ENCODE peak calls at places on chromosomes 4 and X, in ten cellular contexts. One of them, this sample, is unnamed.

GRCh38 chr4:8324640-8325239 is 55.2 kb downstream of the HTRA3 start:
- DNase-seq in thoracic aorta: no peak
- DNase-seq in HFFc6: peak
- DNase-seq in BJ: no peak
- DNase-seq in heart right ventricle: no peak
- DNase-seq in RWPE2: peak
- DNase-seq in fibroblast of villous mesenchyme: no peak
- DNase-seq in fibroblast of mammary gland: no peak
- DNase-seq in mammary epithelial cell: peak
- DNase-seq in WTC11: no peak
- DNase-seq in this sample: peak

GRCh38 chr4:158796370-158797140 is 27.7 kb downstream of the FNIP2 start:
- DNase-seq in thoracic aorta: no peak
- DNase-seq in HFFc6: peak
- DNase-seq in BJ: no peak
- DNase-seq in heart right ventricle: no peak
- DNase-seq in RWPE2: no peak
- DNase-seq in fibroblast of villous mesenchyme: no peak
- DNase-seq in fibroblast of mammary gland: peak
- DNase-seq in mammary epithelial cell: peak
- DNase-seq in WTC11: no peak
- DNase-seq in this sample: peak

GRCh38 chr4:6916069-6916586 is 6.5 kb downstream of the TBC1D14 start:
- DNase-seq in thoracic aorta: no peak
- DNase-seq in HFFc6: no peak
- DNase-seq in BJ: no peak
- DNase-seq in heart right ventricle: no peak
- DNase-seq in RWPE2: no peak
- DNase-seq in fibroblast of villous mesenchyme: no peak
- DNase-seq in fibroblast of mammary gland: no peak
- DNase-seq in mammary epithelial cell: no peak
- DNase-seq in WTC11: no peak
- DNase-seq in this sample: no peak

GRCh38 chrX:2561461-2561860 is 60.7 kb upstream of the DHRSX start:
- DNase-seq in thoracic aorta: no peak
- DNase-seq in HFFc6: no peak
- DNase-seq in BJ: no peak
- DNase-seq in heart right ventricle: no peak
- DNase-seq in RWPE2: no peak
- DNase-seq in fibroblast of villous mesenchyme: no peak
- DNase-seq in fibroblast of mammary gland: no peak
- DNase-seq in mammary epithelial cell: no peak
- DNase-seq in WTC11: no peak
- DNase-seq in this sample: no peak

GRCh38 chrX:53166103-53166502 is 58.9 kb downstream of the KDM5C start:
- DNase-seq in thoracic aorta: no peak
- DNase-seq in HFFc6: no peak
- DNase-seq in BJ: no peak
- DNase-seq in heart right ventricle: no peak
- DNase-seq in RWPE2: no peak
- DNase-seq in fibroblast of villous mesenchyme: no peak
- DNase-seq in fibroblast of mammary gland: no peak
- DNase-seq in mammary epithelial cell: no peak
- DNase-seq in WTC11: no peak
- DNase-seq in this sample: no peak

GRCh38 chr4:56575820-56576429 is 70.3 kb downstream of the ARL9 start:
- DNase-seq in thoracic aorta: no peak
- DNase-seq in HFFc6: peak
- DNase-seq in BJ: peak
- DNase-seq in heart right ventricle: no peak
- DNase-seq in RWPE2: no peak
- DNase-seq in fibroblast of villous mesenchyme: peak
- DNase-seq in fibroblast of mammary gland: peak
- DNase-seq in mammary epithelial cell: peak
- DNase-seq in WTC11: no peak
- DNase-seq in this sample: peak

GRCh38 chr4:156816356-156816755 is 155.2 kb downstream of the PDGFC start:
- DNase-seq in thoracic aorta: no peak
- DNase-seq in HFFc6: no peak
- DNase-seq in BJ: no peak
- DNase-seq in heart right ventricle: no peak
- DNase-seq in RWPE2: no peak
- DNase-seq in fibroblast of villous mesenchyme: no peak
- DNase-seq in fibroblast of mammary gland: no peak
- DNase-seq in mammary epithelial cell: no peak
- DNase-seq in WTC11: no peak
- DNase-seq in this sample: no peak

GRCh38 chr4:145619639-145619996 is 433 bp downstream of the MMAA start:
- DNase-seq in thoracic aorta: peak
- DNase-seq in HFFc6: peak
- DNase-seq in BJ: no peak
- DNase-seq in heart right ventricle: peak
- DNase-seq in RWPE2: no peak
- DNase-seq in fibroblast of villous mesenchyme: peak
- DNase-seq in fibroblast of mammary gland: peak
- DNase-seq in mammary epithelial cell: peak
- DNase-seq in WTC11: no peak
- DNase-seq in this sample: peak

GRCh38 chrX:44474410-44474809 is 68.2 kb downstream of the FUNDC1 start:
- DNase-seq in thoracic aorta: no peak
- DNase-seq in HFFc6: peak
- DNase-seq in BJ: no peak
- DNase-seq in heart right ventricle: no peak
- DNase-seq in RWPE2: no peak
- DNase-seq in fibroblast of villous mesenchyme: peak
- DNase-seq in fibroblast of mammary gland: peak
- DNase-seq in mammary epithelial cell: peak
- DNase-seq in WTC11: no peak
- DNase-seq in this sample: peak

GRCh38 chr4:6031831-6032230 is 13.6 kb upstream of the C4orf50 start:
- DNase-seq in thoracic aorta: no peak
- DNase-seq in HFFc6: no peak
- DNase-seq in BJ: no peak
- DNase-seq in heart right ventricle: no peak
- DNase-seq in RWPE2: no peak
- DNase-seq in fibroblast of villous mesenchyme: no peak
- DNase-seq in fibroblast of mammary gland: no peak
- DNase-seq in mammary epithelial cell: no peak
- DNase-seq in WTC11: no peak
- DNase-seq in this sample: no peak

GRCh38 chr4:109703664-109704351 is 563 bp upstream of the CASP6 start:
- DNase-seq in thoracic aorta: no peak
- DNase-seq in HFFc6: no peak
- DNase-seq in BJ: no peak
- DNase-seq in heart right ventricle: no peak
- DNase-seq in RWPE2: no peak
- DNase-seq in fibroblast of villous mesenchyme: peak
- DNase-seq in fibroblast of mammary gland: no peak
- DNase-seq in mammary epithelial cell: no peak
- DNase-seq in WTC11: no peak
- DNase-seq in this sample: peak

GRCh38 chrX:30489323-30489722 is 88.2 kb downstream of the TASL start:
- DNase-seq in thoracic aorta: no peak
- DNase-seq in HFFc6: no peak
- DNase-seq in BJ: no peak
- DNase-seq in heart right ventricle: no peak
- DNase-seq in RWPE2: no peak
- DNase-seq in fibroblast of villous mesenchyme: no peak
- DNase-seq in fibroblast of mammary gland: peak
- DNase-seq in mammary epithelial cell: no peak
- DNase-seq in WTC11: peak
- DNase-seq in this sample: no peak

GRCh38 chrX:30483996-30484395 is 93.6 kb downstream of the TASL start:
- DNase-seq in thoracic aorta: no peak
- DNase-seq in HFFc6: no peak
- DNase-seq in BJ: no peak
- DNase-seq in heart right ventricle: no peak
- DNase-seq in RWPE2: no peak
- DNase-seq in fibroblast of villous mesenchyme: no peak
- DNase-seq in fibroblast of mammary gland: no peak
- DNase-seq in mammary epithelial cell: no peak
- DNase-seq in WTC11: no peak
- DNase-seq in this sample: no peak

GRCh38 chrX:30493348-30493747 is 84.2 kb downstream of the TASL start:
- DNase-seq in thoracic aorta: no peak
- DNase-seq in HFFc6: no peak
- DNase-seq in BJ: no peak
- DNase-seq in heart right ventricle: no peak
- DNase-seq in RWPE2: no peak
- DNase-seq in fibroblast of villous mesenchyme: no peak
- DNase-seq in fibroblast of mammary gland: no peak
- DNase-seq in mammary epithelial cell: no peak
- DNase-seq in WTC11: no peak
- DNase-seq in this sample: no peak

DNA sequence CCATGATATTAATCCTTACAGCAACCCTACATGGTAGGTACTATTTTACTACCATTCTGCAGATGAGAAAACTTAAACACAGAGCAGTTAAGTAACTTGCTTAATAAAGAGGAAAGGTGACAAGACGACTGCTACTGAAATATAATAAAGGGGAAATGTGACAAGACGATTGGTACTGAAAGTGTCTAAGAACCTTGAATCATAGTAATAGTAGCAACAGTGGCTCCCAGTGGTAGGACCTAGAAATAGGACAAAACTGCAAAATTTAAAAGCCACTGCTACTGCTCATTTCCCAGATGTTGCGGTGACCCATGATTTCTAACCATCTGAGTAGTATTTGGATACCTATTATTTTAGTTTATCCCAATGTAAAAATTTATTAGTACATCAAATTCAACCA is 89.5 kb downstream of the TASL start:
- DNase-seq in thoracic aorta: no peak
- DNase-seq in HFFc6: no peak
- DNase-seq in BJ: no peak
- DNase-seq in heart right ventricle: no peak
- DNase-seq in RWPE2: no peak
- DNase-seq in fibroblast of villous mesenchyme: peak
- DNase-seq in fibroblast of mammary gland: peak
- DNase-seq in mammary epithelial cell: no peak
- DNase-seq in WTC11: no peak
- DNase-seq in this sample: peak
- TF ChIP-seq CTCF in thoracic aorta: no peak
- TF ChIP-seq CTCF in HFFc6: peak
- TF ChIP-seq CTCF in BJ: peak
- TF ChIP-seq CTCF in heart right ventricle: no peak
- TF ChIP-seq CTCF in RWPE2: peak
- TF ChIP-seq CTCF in fibroblast of villous mesenchyme: no peak
- TF ChIP-seq CTCF in fibroblast of mammary gland: peak
- TF ChIP-seq CTCF in mammary epithelial cell: peak
- TF ChIP-seq CTCF in WTC11: no peak
- TF ChIP-seq CTCF in this sample: peak

GRCh38 chrX:18898091-18898490 is 85.8 kb downstream of the PHKA2 start:
- DNase-seq in thoracic aorta: no peak
- DNase-seq in HFFc6: no peak
- DNase-seq in BJ: no peak
- DNase-seq in heart right ventricle: no peak
- DNase-seq in RWPE2: no peak
- DNase-seq in fibroblast of villous mesenchyme: no peak
- DNase-seq in fibroblast of mammary gland: no peak
- DNase-seq in mammary epithelial cell: no peak
- DNase-seq in WTC11: no peak
- DNase-seq in this sample: no peak

GRCh38 chrX:18897611-18898010 is 86.3 kb downstream of the PHKA2 start:
- DNase-seq in thoracic aorta: no peak
- DNase-seq in HFFc6: no peak
- DNase-seq in BJ: no peak
- DNase-seq in heart right ventricle: no peak
- DNase-seq in RWPE2: no peak
- DNase-seq in fibroblast of villous mesenchyme: no peak
- DNase-seq in fibroblast of mammary gland: no peak
- DNase-seq in mammary epithelial cell: no peak
- DNase-seq in WTC11: no peak
- DNase-seq in this sample: no peak

GRCh38 chrX:18896680-18897544 is 87.0 kb downstream of the PHKA2 start:
- DNase-seq in thoracic aorta: no peak
- DNase-seq in HFFc6: no peak
- DNase-seq in BJ: no peak
- DNase-seq in heart right ventricle: no peak
- DNase-seq in RWPE2: no peak
- DNase-seq in fibroblast of villous mesenchyme: no peak
- DNase-seq in fibroblast of mammary gland: no peak
- DNase-seq in mammary epithelial cell: no peak
- DNase-seq in WTC11: no peak
- DNase-seq in this sample: no peak

GRCh38 chrX:18899796-18900380 is 84.0 kb downstream of the PHKA2 start:
- DNase-seq in thoracic aorta: no peak
- DNase-seq in HFFc6: no peak
- DNase-seq in BJ: no peak
- DNase-seq in heart right ventricle: no peak
- DNase-seq in RWPE2: no peak
- DNase-seq in fibroblast of villous mesenchyme: no peak
- DNase-seq in fibroblast of mammary gland: peak
- DNase-seq in mammary epithelial cell: no peak
- DNase-seq in WTC11: peak
- DNase-seq in this sample: no peak

GRCh38 chrX:18898517-18898916 is 85.4 kb downstream of the PHKA2 start:
- DNase-seq in thoracic aorta: no peak
- DNase-seq in HFFc6: no peak
- DNase-seq in BJ: no peak
- DNase-seq in heart right ventricle: no peak
- DNase-seq in RWPE2: no peak
- DNase-seq in fibroblast of villous mesenchyme: no peak
- DNase-seq in fibroblast of mammary gland: no peak
- DNase-seq in mammary epithelial cell: no peak
- DNase-seq in WTC11: no peak
- DNase-seq in this sample: no peak
- TF ChIP-seq CTCF in thoracic aorta: no peak
- TF ChIP-seq CTCF in HFFc6: no peak
- TF ChIP-seq CTCF in BJ: no peak
- TF ChIP-seq CTCF in heart right ventricle: no peak
- TF ChIP-seq CTCF in RWPE2: no peak
- TF ChIP-seq CTCF in fibroblast of villous mesenchyme: no peak
- TF ChIP-seq CTCF in fibroblast of mammary gland: no peak
- TF ChIP-seq CTCF in mammary epithelial cell: no peak
- TF ChIP-seq CTCF in WTC11: no peak
- TF ChIP-seq CTCF in this sample: no peak

DNA sequence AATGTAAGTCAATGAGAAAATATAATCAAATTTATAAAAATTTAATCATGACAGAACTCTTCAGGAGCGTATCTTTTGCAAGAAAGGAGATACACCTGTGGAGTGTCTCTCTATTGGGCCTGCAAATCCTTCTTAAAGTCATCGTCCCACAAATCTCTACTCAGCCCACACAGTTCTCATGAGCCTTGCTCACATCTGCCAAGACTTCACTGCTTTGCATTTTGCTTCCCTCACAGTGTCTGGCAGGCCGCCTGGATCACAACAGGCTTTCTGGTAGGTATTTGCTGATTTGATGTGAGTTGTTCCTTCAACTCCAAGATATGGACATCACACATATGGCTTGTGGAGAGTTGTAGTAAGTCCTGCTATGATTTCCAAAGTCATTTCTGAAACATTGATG is 183.1 kb upstream of the ARX start:
- DNase-seq in thoracic aorta: no peak
- DNase-seq in HFFc6: no peak
- DNase-seq in BJ: no peak
- DNase-seq in heart right ventricle: no peak
- DNase-seq in RWPE2: no peak
- DNase-seq in fibroblast of villous mesenchyme: no peak
- DNase-seq in fibroblast of mammary gland: no peak
- DNase-seq in mammary epithelial cell: no peak
- DNase-seq in WTC11: no peak
- DNase-seq in this sample: no peak
- TF ChIP-seq CTCF in thoracic aorta: no peak
- TF ChIP-seq CTCF in HFFc6: no peak
- TF ChIP-seq CTCF in BJ: no peak
- TF ChIP-seq CTCF in heart right ventricle: no peak
- TF ChIP-seq CTCF in RWPE2: no peak
- TF ChIP-seq CTCF in fibroblast of villous mesenchyme: no peak
- TF ChIP-seq CTCF in fibroblast of mammary gland: no peak
- TF ChIP-seq CTCF in mammary epithelial cell: no peak
- TF ChIP-seq CTCF in WTC11: no peak
- TF ChIP-seq CTCF in this sample: no peak

GRCh38 chr4:88706574-88706973 is 8.9 kb upstream of the NAP1L5 start:
- DNase-seq in thoracic aorta: no peak
- DNase-seq in HFFc6: peak
- DNase-seq in BJ: no peak
- DNase-seq in heart right ventricle: no peak
- DNase-seq in RWPE2: no peak
- DNase-seq in fibroblast of villous mesenchyme: peak
- DNase-seq in fibroblast of mammary gland: peak
- DNase-seq in mammary epithelial cell: peak
- DNase-seq in WTC11: no peak
- DNase-seq in this sample: peak
- TF ChIP-seq CTCF in thoracic aorta: peak
- TF ChIP-seq CTCF in HFFc6: peak
- TF ChIP-seq CTCF in BJ: peak
- TF ChIP-seq CTCF in heart right ventricle: peak
- TF ChIP-seq CTCF in RWPE2: no peak
- TF ChIP-seq CTCF in fibroblast of villous mesenchyme: peak
- TF ChIP-seq CTCF in fibroblast of mammary gland: peak
- TF ChIP-seq CTCF in mammary epithelial cell: peak
- TF ChIP-seq CTCF in WTC11: no peak
- TF ChIP-seq CTCF in this sample: peak